ENCODE peak calls at places on chromosomes 13 and 19, in seven cellular contexts. Q is H1, V is K562, X is SK-N-SH, L is HCT116, W is GM12878, E is HepG2. O is an unnamed sample.

GRCh38 chr13:89514534-89515312 is 1832.8 kb upstream of the MIR17HG start:
- DNase-seq in E (peak), Q (peak), L (no peak), W (no peak), V (no peak), X (no peak), O (peak)

GRCh38 chr13:107608736-107609135 is 606.6 kb downstream of the LIG4 start:
- DNase-seq in Q (no peak), E (no peak), V (no peak), W (no peak), X (no peak), L (no peak), O (no peak)

GRCh38 chr19:4075373-4075772 is 8.7 kb upstream of the ZBTB7A start:
- DNase-seq in L (no peak), W (no peak), X (no peak), V (no peak), Q (no peak), E (no peak), O (no peak)

GRCh38 chr13:95301135-95301946 is at the start of gene ABCC4:
- DNase-seq in E (peak), X (peak), W (no peak), V (peak), Q (peak), L (peak), O (peak)

GRCh38 chr13:100130930-100131511 is 42.1 kb downstream of the PCCA start:
- DNase-seq in W (no peak), V (no peak), E (no peak), L (no peak), Q (no peak), X (no peak), O (no peak)

GRCh38 chr19:1266116-1266817 is 2.9 kb upstream of the CIRBP start:
- DNase-seq in X (peak), L (no peak), V (peak), W (no peak), Q (no peak), E (peak), O (peak)

GRCh38 chr13:113044431-113045114 is 61.0 kb upstream of the F7 start:
- DNase-seq in X (no peak), W (no peak), E (no peak), V (no peak), Q (no peak), L (no peak), O (no peak)

GRCh38 chr13:30857018-30857417 is 49.1 kb upstream of the MEDAG start:
- DNase-seq in Q (no peak), E (no peak), X (no peak), L (no peak), V (no peak), W (no peak), O (no peak)

GRCh38 chr19:55078996-55079395 is 3.3 kb downstream of the EPS8L1 start:
- DNase-seq in L (no peak), Q (no peak), X (no peak), V (no peak), W (no peak), E (no peak), O (no peak)

GRCh38 chr19:29942404-29943261 is 594 bp downstream of the URI1 start:
- DNase-seq in L (no peak), V (peak), Q (no peak), X (peak), E (peak), W (no peak), O (peak)

GRCh38 chr19:35766571-35767104 is 8.7 kb downstream of the PROSER3 start:
- DNase-seq in V (no peak), X (no peak), L (no peak), E (no peak), Q (no peak), W (no peak), O (no peak)

GRCh38 chr13:42380420-42381164 is 108.6 kb downstream of the AKAP11 start:
- DNase-seq in E (no peak), Q (no peak), X (no peak), W (peak), V (no peak), L (no peak), O (no peak)

GRCh38 chr19:30102239-30102638 is 160.2 kb downstream of the URI1 start:
- DNase-seq in E (no peak), L (no peak), W (no peak), X (no peak), Q (no peak), V (no peak), O (no peak)

GRCh38 chr19:35266149-35266903 is 2.4 kb upstream of the USF2 start:
- DNase-seq in W (no peak), X (no peak), V (no peak), E (no peak), L (no peak), Q (no peak), O (no peak)

GRCh38 chr13:114063545-114064515 is 68.6 kb downstream of the RASA3 start:
- DNase-seq in V (peak), W (no peak), Q (no peak), X (peak), L (no peak), E (no peak), O (no peak)

GRCh38 chr19:33400856-33401682 is 27.6 kb downstream of the CEBPG start:
- DNase-seq in Q (no peak), L (no peak), W (no peak), X (peak), E (peak), V (no peak), O (no peak)

GRCh38 chr13:36344886-36345437 is 1.2 kb downstream of the SPART start:
- DNase-seq in L (no peak), W (no peak), V (peak), Q (no peak), E (no peak), X (no peak), O (no peak)

GRCh38 chr13:73138276-73138950 is 79.6 kb downstream of the KLF5 start:
- DNase-seq in Q (no peak), W (no peak), V (no peak), X (no peak), L (no peak), E (peak), O (no peak)

GRCh38 chr13:110683203-110683883 is 22.6 kb downstream of the CARS2 start:
- DNase-seq in Q (no peak), X (no peak), W (no peak), E (peak), V (no peak), L (peak), O (peak)
- TF ChIP-seq JUND in Q (no peak), X (no peak), W (no peak), E (no peak), V (no peak), L (no peak), O (no peak)

DNA sequence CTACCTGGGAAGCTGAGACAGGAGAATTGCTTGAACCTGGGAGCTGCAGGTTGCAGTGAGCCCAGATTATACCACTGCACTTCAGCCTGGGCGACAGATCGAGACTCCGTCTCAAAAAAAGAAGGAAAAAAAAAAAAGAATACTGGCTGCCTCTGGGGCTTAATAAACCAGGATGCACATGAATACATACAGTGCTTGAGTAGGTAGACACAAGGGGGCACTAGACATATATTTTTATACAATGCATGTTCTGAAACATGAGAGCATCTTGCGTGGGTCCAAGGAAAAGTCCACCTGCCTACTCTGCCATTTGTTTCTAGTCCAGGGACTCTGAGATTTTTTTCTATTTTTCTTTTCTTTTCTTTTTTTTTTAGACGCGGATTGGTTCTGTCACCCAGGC is 31.2 kb downstream of the KEAP1 start:
- DNase-seq in W (no peak), X (peak), Q (no peak), V (no peak), L (no peak), E (peak), O (no peak)
- TF ChIP-seq JUND in W (no peak), X (no peak), Q (no peak), V (no peak), L (no peak), E (no peak), O (no peak)

GRCh38 chr19:7673995-7674667 is 2.8 kb upstream of the MCEMP1 start:
- DNase-seq in Q (no peak), L (peak), E (peak), X (peak), V (peak), W (no peak), O (no peak)
- TF ChIP-seq JUND in Q (no peak), L (no peak), E (no peak), X (no peak), V (no peak), W (no peak), O (no peak)

GRCh38 chr19:9171393-9171991 is 7.3 kb upstream of the OR7D2 start:
- DNase-seq in X (no peak), W (no peak), L (no peak), E (no peak), V (no peak), Q (no peak), O (no peak)

GRCh38 chr19:9178901-9179300 is at the start of gene OR7D2:
- DNase-seq in W (no peak), X (no peak), L (no peak), Q (no peak), V (no peak), E (no peak), O (no peak)

GRCh38 chr19:9175326-9175725 is 3.5 kb upstream of the OR7D2 start:
- DNase-seq in W (no peak), L (no peak), E (no peak), Q (no peak), V (no peak), X (no peak), O (no peak)
- TF ChIP-seq JUND in W (no peak), L (no peak), E (no peak), Q (no peak), V (no peak), X (no peak), O (no peak)

GRCh38 chr19:46517471-46517870 is 21.8 kb upstream of the PNMA8B start:
- DNase-seq in Q (no peak), E (no peak), W (no peak), X (no peak), L (no peak), V (no peak), O (no peak)

GRCh38 chr19:46513461-46514236 is 18.0 kb upstream of the PNMA8B start:
- DNase-seq in L (peak), Q (peak), E (peak), X (peak), V (peak), W (no peak), O (peak)

GRCh38 chr19:46515290-46515609 is 19.6 kb upstream of the PNMA8B start:
- DNase-seq in W (no peak), L (no peak), Q (no peak), X (no peak), V (no peak), E (no peak), O (no peak)

GRCh38 chr19:46514589-46515289 is 19.1 kb upstream of the PNMA8B start:
- DNase-seq in W (no peak), E (no peak), L (no peak), V (no peak), X (no peak), Q (no peak), O (no peak)

DNA sequence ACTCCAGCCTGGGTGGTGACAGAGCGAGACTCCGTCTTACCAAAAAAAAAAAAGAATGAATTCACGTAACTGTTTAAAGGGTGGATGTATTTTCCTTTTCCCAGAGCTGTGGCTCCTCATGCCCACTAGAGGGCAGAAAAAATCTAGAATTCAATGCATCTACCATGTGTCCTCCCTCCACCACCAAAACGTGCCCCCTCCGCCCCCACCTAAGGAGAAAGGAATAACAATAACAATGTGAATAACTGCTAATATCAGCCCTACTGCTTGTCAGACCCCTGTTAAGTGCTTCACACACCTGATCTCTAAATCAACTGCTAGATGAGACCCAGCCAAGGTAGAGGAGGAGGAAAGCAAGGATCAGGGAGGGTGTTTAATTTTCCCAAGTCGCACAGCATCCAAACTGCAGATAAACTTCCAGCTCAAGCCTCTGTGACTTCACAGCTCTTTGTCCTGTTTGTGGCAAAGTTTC is 20.2 kb upstream of the PNMA8B start:
- DNase-seq in L (no peak), X (peak), W (no peak), E (peak), V (peak), Q (no peak), O (peak)
- TF ChIP-seq JUND in L (no peak), X (no peak), W (no peak), E (no peak), V (no peak), Q (no peak), O (no peak)

DNA sequence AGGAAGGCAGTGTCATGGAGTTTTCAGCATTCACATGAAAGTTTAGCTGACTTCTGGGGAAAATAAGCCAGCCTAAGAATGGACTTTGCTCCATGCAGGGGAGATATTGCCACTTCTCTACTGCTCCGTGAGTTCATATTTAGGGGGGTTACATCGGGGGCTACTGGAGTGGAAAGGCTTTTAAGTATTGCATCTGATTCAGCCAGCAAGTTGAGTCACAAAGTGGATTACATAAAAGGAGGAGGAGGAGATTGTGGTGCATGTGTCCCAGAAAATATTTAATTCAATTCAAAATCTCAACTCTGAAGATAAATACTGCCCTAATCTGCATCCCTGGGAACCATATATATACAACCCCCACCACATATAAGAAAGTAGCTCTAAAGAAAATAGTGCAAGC is 617.2 kb downstream of the DCT start:
- DNase-seq in V (no peak), L (no peak), X (no peak), Q (no peak), E (no peak), W (no peak), O (no peak)
- TF ChIP-seq JUND in V (no peak), L (no peak), X (no peak), Q (no peak), E (no peak), W (no peak), O (no peak)

O was measured in T47D.